ENCODE peak calls at places on chromosomes 4 and X, in nine cellular contexts. One of them, this sample, is unnamed.

GRCh38 chrX:32530802-32531403 is 680.4 kb downstream of the DMD start:
- DNase-seq in right atrium auricular region: no peak
- DNase-seq in tibial nerve: peak; percentile 46
- DNase-seq in OCI-LY7: peak; percentile 71
- DNase-seq in Peyer's patch: peak; percentile 48
- DNase-seq in heart right ventricle: no peak
- DNase-seq in mammary epithelial cell: peak; percentile 20
- DNase-seq in AG04450: peak; percentile 1
- DNase-seq in MM.1S: peak; percentile 54
- DNase-seq in this sample: peak; percentile 3

GRCh38 chr4:106266201-106266600 is 49.8 kb downstream of the TBCK start:
- DNase-seq in right atrium auricular region: no peak
- DNase-seq in tibial nerve: no peak
- DNase-seq in OCI-LY7: peak; percentile 46
- DNase-seq in Peyer's patch: no peak
- DNase-seq in heart right ventricle: no peak
- DNase-seq in mammary epithelial cell: peak; percentile 37
- DNase-seq in AG04450: peak; percentile 18
- DNase-seq in MM.1S: peak; percentile 52
- DNase-seq in this sample: no peak

GRCh38 chr4:160318567-160319220 is 1215.8 kb downstream of the RAPGEF2 start:
- DNase-seq in right atrium auricular region: no peak
- DNase-seq in tibial nerve: no peak
- DNase-seq in OCI-LY7: no peak
- DNase-seq in Peyer's patch: no peak
- DNase-seq in heart right ventricle: no peak
- DNase-seq in mammary epithelial cell: no peak
- DNase-seq in AG04450: no peak
- DNase-seq in MM.1S: no peak
- DNase-seq in this sample: no peak

GRCh38 chr4:106809083-106809482 is 227.0 kb downstream of the DKK2 start:
- DNase-seq in right atrium auricular region: no peak
- DNase-seq in tibial nerve: peak; percentile 9
- DNase-seq in OCI-LY7: no peak
- DNase-seq in Peyer's patch: no peak
- DNase-seq in heart right ventricle: no peak
- DNase-seq in mammary epithelial cell: peak; percentile 48
- DNase-seq in AG04450: no peak
- DNase-seq in MM.1S: peak; percentile 40
- DNase-seq in this sample: peak; percentile 55

GRCh38 chrX:69615323-69615722 is 590 bp upstream of the EDA start:
- DNase-seq in right atrium auricular region: no peak
- DNase-seq in tibial nerve: no peak
- DNase-seq in OCI-LY7: no peak
- DNase-seq in Peyer's patch: no peak
- DNase-seq in heart right ventricle: no peak
- DNase-seq in mammary epithelial cell: no peak
- DNase-seq in AG04450: no peak
- DNase-seq in MM.1S: no peak
- DNase-seq in this sample: no peak

GRCh38 chrX:129540068-129540653 is at the start of gene OCRL:
- DNase-seq in right atrium auricular region: peak; percentile 68
- DNase-seq in tibial nerve: peak; percentile 53
- DNase-seq in OCI-LY7: peak; percentile 74
- DNase-seq in Peyer's patch: peak; percentile 77
- DNase-seq in heart right ventricle: peak; percentile 61
- DNase-seq in mammary epithelial cell: peak; percentile 58
- DNase-seq in AG04450: no peak
- DNase-seq in MM.1S: peak; percentile 53
- DNase-seq in this sample: no peak

GRCh38 chrX:53494427-53494826 is 60.3 kb upstream of the HSD17B10 start:
- DNase-seq in right atrium auricular region: no peak
- DNase-seq in tibial nerve: peak; percentile 11
- DNase-seq in OCI-LY7: no peak
- DNase-seq in Peyer's patch: no peak
- DNase-seq in heart right ventricle: no peak
- DNase-seq in mammary epithelial cell: no peak
- DNase-seq in AG04450: no peak
- DNase-seq in MM.1S: no peak
- DNase-seq in this sample: no peak

GRCh38 chr4:47032405-47033106 is 1.2 kb downstream of the GABRB1 start:
- DNase-seq in right atrium auricular region: peak; percentile 63
- DNase-seq in tibial nerve: no peak
- DNase-seq in OCI-LY7: no peak
- DNase-seq in Peyer's patch: peak; percentile 49
- DNase-seq in heart right ventricle: peak; percentile 59
- DNase-seq in mammary epithelial cell: peak; percentile 14
- DNase-seq in AG04450: peak; percentile 20
- DNase-seq in MM.1S: peak; percentile 72
- DNase-seq in this sample: peak; percentile 39

GRCh38 chr4:13523591-13524503 is 20.5 kb downstream of the NKX3-2 start:
- DNase-seq in right atrium auricular region: no peak
- DNase-seq in tibial nerve: no peak
- DNase-seq in OCI-LY7: no peak
- DNase-seq in Peyer's patch: no peak
- DNase-seq in heart right ventricle: no peak
- DNase-seq in mammary epithelial cell: no peak
- DNase-seq in AG04450: no peak
- DNase-seq in MM.1S: no peak
- DNase-seq in this sample: no peak

GRCh38 chrX:102985182-102985581 is 48.1 kb downstream of the RAB40AL start:
- DNase-seq in right atrium auricular region: no peak
- DNase-seq in tibial nerve: no peak
- DNase-seq in OCI-LY7: no peak
- DNase-seq in Peyer's patch: no peak
- DNase-seq in heart right ventricle: no peak
- DNase-seq in mammary epithelial cell: peak; percentile 19
- DNase-seq in AG04450: no peak
- DNase-seq in MM.1S: no peak
- DNase-seq in this sample: no peak

GRCh38 chr4:78704981-78705757 is 71.0 kb upstream of the BMP2K start:
- DNase-seq in right atrium auricular region: no peak
- DNase-seq in tibial nerve: no peak
- DNase-seq in OCI-LY7: no peak
- DNase-seq in Peyer's patch: no peak
- DNase-seq in heart right ventricle: peak; percentile 13
- DNase-seq in mammary epithelial cell: peak; percentile 58
- DNase-seq in AG04450: peak; percentile 20
- DNase-seq in MM.1S: no peak
- DNase-seq in this sample: peak; percentile 80

GRCh38 chrX:55486736-55487135 is 2.9 kb downstream of the USP51 start:
- DNase-seq in right atrium auricular region: no peak
- DNase-seq in tibial nerve: no peak
- DNase-seq in OCI-LY7: no peak
- DNase-seq in Peyer's patch: no peak
- DNase-seq in heart right ventricle: no peak
- DNase-seq in mammary epithelial cell: peak; percentile 41
- DNase-seq in AG04450: no peak
- DNase-seq in MM.1S: no peak
- DNase-seq in this sample: no peak
- H3K27ac ChIP-seq in right atrium auricular region: no peak overlapping the region
- H3K27ac ChIP-seq in tibial nerve: no peak overlapping the region
- H3K27ac ChIP-seq in OCI-LY7: no peak overlapping the region
- H3K27ac ChIP-seq in Peyer's patch: no peak overlapping the region
- H3K27ac ChIP-seq in heart right ventricle: no peak overlapping the region
- H3K27ac ChIP-seq in mammary epithelial cell: no peak overlapping the region
- H3K27ac ChIP-seq in AG04450: no peak overlapping the region
- H3K27ac ChIP-seq in MM.1S: no peak overlapping the region
- H3K27ac ChIP-seq in this sample: no peak overlapping the region

DNA sequence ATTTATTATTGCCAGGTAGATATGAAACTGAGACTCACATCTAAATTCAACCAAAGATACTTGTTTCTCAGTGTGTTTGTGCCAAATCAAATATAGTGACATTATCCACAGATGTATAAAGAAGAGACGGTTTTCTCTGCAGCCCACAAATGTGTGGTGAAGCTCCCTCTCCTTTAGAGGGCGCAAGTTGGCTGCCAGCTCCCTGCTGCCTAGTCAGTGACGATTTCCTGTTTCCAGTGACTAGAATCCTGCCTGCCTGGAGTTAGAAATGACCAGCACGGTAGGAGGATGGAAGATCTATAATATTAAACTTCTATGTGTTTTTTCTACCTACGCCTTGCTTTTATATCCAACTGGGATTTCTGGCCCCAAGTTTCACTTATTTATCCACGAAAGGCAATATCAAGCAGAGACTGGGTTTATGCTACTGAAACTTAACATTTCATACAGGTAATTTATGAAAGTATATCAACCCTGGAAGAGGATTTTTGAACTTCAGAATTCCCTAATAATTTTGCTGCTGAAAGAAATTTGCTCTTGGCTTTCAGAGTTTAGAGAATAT is 1793.7 kb upstream of the TENM3 start:
- DNase-seq in right atrium auricular region: no peak
- DNase-seq in tibial nerve: no peak
- DNase-seq in OCI-LY7: peak; percentile 55
- DNase-seq in Peyer's patch: no peak
- DNase-seq in heart right ventricle: no peak
- DNase-seq in mammary epithelial cell: peak; percentile 54
- DNase-seq in AG04450: no peak
- DNase-seq in MM.1S: peak; percentile 39
- DNase-seq in this sample: peak; percentile 6
- TF ChIP-seq CTCF in right atrium auricular region: no peak
- TF ChIP-seq CTCF in tibial nerve: no peak
- TF ChIP-seq CTCF in OCI-LY7: peak; percentile 85
- TF ChIP-seq CTCF in Peyer's patch: peak; percentile 32
- TF ChIP-seq CTCF in heart right ventricle: no peak
- TF ChIP-seq CTCF in mammary epithelial cell: peak; percentile 94
- TF ChIP-seq CTCF in AG04450: peak; percentile 61
- TF ChIP-seq CTCF in MM.1S: peak; percentile 74
- TF ChIP-seq CTCF in this sample: peak; percentile 74

DNA sequence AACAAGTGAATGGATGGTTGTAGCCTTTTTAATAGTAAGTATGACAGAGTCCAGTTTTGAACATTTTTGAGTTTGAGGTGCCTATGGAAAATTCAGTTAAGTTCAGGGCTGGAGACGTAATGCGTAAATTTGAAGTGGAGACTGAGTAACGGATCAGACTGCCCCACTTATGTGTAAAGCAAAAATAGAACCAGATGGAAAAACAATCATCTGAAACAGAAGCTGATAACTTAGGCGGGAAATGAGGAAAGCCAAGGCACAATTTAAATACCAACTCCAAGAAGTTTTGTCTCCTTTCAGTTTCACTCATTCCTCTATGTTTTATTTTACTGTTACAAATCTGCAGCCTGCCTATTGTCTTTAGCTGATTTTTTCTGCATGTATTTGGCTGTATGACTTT is 1.2 kb downstream of the SGCB start:
- DNase-seq in right atrium auricular region: no peak
- DNase-seq in tibial nerve: no peak
- DNase-seq in OCI-LY7: no peak
- DNase-seq in Peyer's patch: no peak
- DNase-seq in heart right ventricle: no peak
- DNase-seq in mammary epithelial cell: no peak
- DNase-seq in AG04450: no peak
- DNase-seq in MM.1S: no peak
- DNase-seq in this sample: no peak
- H3K27ac ChIP-seq in right atrium auricular region: no peak overlapping the region
- H3K27ac ChIP-seq in tibial nerve: no peak overlapping the region
- H3K27ac ChIP-seq in OCI-LY7: no peak overlapping the region
- H3K27ac ChIP-seq in Peyer's patch: no peak overlapping the region
- H3K27ac ChIP-seq in heart right ventricle: no peak overlapping the region
- H3K27ac ChIP-seq in mammary epithelial cell: no peak overlapping the region
- H3K27ac ChIP-seq in AG04450: no peak overlapping the region
- H3K27ac ChIP-seq in MM.1S: no peak overlapping the region
- H3K27ac ChIP-seq in this sample: no peak overlapping the region

GRCh38 chrX:9622128-9622527 is 143.5 kb downstream of the GPR143 start:
- DNase-seq in right atrium auricular region: no peak
- DNase-seq in tibial nerve: no peak
- DNase-seq in OCI-LY7: no peak
- DNase-seq in Peyer's patch: no peak
- DNase-seq in heart right ventricle: no peak
- DNase-seq in mammary epithelial cell: no peak
- DNase-seq in AG04450: no peak
- DNase-seq in MM.1S: no peak
- DNase-seq in this sample: no peak

GRCh38 chrX:9614016-9614415 is 149.2 kb downstream of the TBL1X start:
- DNase-seq in right atrium auricular region: no peak
- DNase-seq in tibial nerve: no peak
- DNase-seq in OCI-LY7: no peak
- DNase-seq in Peyer's patch: no peak
- DNase-seq in heart right ventricle: no peak
- DNase-seq in mammary epithelial cell: no peak
- DNase-seq in AG04450: no peak
- DNase-seq in MM.1S: no peak
- DNase-seq in this sample: peak; percentile 66

GRCh38 chrX:9619581-9619980 is 146.1 kb downstream of the GPR143 start:
- DNase-seq in right atrium auricular region: no peak
- DNase-seq in tibial nerve: no peak
- DNase-seq in OCI-LY7: no peak
- DNase-seq in Peyer's patch: no peak
- DNase-seq in heart right ventricle: no peak
- DNase-seq in mammary epithelial cell: no peak
- DNase-seq in AG04450: no peak
- DNase-seq in MM.1S: no peak
- DNase-seq in this sample: no peak
- TF ChIP-seq CTCF in right atrium auricular region: no peak
- TF ChIP-seq CTCF in tibial nerve: no peak
- TF ChIP-seq CTCF in OCI-LY7: no peak
- TF ChIP-seq CTCF in Peyer's patch: peak; percentile 8
- TF ChIP-seq CTCF in heart right ventricle: no peak
- TF ChIP-seq CTCF in mammary epithelial cell: no peak
- TF ChIP-seq CTCF in AG04450: no peak
- TF ChIP-seq CTCF in MM.1S: no peak
- TF ChIP-seq CTCF in this sample: no peak